ENCODE peak calls at places on chromosomes 12 and 14, in five cellular contexts. Q, O, J, N and V are unnamed samples.

GRCh38 chr14:68986926-68987652 is 8.0 kb upstream of the ACTN1 start:
- DNase-seq in Q (no peak), O (no peak), J (no peak), N (no peak), V (no peak)

GRCh38 chr14:29805415-29806123 is 122.1 kb downstream of the PRKD1 start:
- DNase-seq in Q (peak), O (peak), J (no peak), N (no peak), V (peak)

GRCh38 chr12:130715150-130715995 is 726 bp downstream of the RIMBP2 start:
- DNase-seq in Q (no peak), O (no peak), J (no peak), N (no peak), V (no peak)

GRCh38 chr12:3304436-3305135 is 186.4 kb upstream of the PRMT8 start:
- DNase-seq in Q (peak), O (no peak), J (no peak), N (no peak), V (peak)

GRCh38 chr12:60830381-60830780 is 1234.6 kb downstream of the SLC16A7 start:
- DNase-seq in Q (no peak), O (no peak), J (no peak), N (no peak), V (no peak)

GRCh38 chr14:100652739-100653138 is 65.5 kb upstream of the BEGAIN start:
- DNase-seq in Q (no peak), O (no peak), J (no peak), N (no peak), V (no peak)

GRCh38 chr12:1201886-1202285 is 210.9 kb downstream of the ERC1 start:
- DNase-seq in Q (no peak), O (no peak), J (no peak), N (no peak), V (no peak)

GRCh38 chr12:14618990-14619389 is 51.3 kb upstream of the PLBD1 start:
- DNase-seq in Q (peak), O (no peak), J (peak), N (no peak), V (no peak)

GRCh38 chr14:65250162-65250495 is 147.8 kb upstream of the MAX start:
- DNase-seq in Q (no peak), O (no peak), J (no peak), N (no peak), V (no peak)

GRCh38 chr12:27975222-27976136 is 2.9 kb upstream of the PTHLH start:
- DNase-seq in Q (peak), O (peak), J (no peak), N (no peak), V (no peak)

GRCh38 chr14:50113381-50113811 is 3.0 kb downstream of the VCPKMT start:
- DNase-seq in Q (no peak), O (no peak), J (no peak), N (no peak), V (no peak)

GRCh38 chr12:106417926-106418910 is 60.7 kb downstream of the POLR3B start:
- DNase-seq in Q (peak), O (no peak), J (no peak), N (no peak), V (peak)

GRCh38 chr14:67553547-67553946 is 20.5 kb downstream of the PLEKHH1 start:
- DNase-seq in Q (no peak), O (no peak), J (no peak), N (no peak), V (no peak)

GRCh38 chr12:121534495-121535148 is 46.2 kb downstream of the KDM2B start:
- DNase-seq in Q (no peak), O (no peak), J (no peak), N (peak), V (no peak)

DNA sequence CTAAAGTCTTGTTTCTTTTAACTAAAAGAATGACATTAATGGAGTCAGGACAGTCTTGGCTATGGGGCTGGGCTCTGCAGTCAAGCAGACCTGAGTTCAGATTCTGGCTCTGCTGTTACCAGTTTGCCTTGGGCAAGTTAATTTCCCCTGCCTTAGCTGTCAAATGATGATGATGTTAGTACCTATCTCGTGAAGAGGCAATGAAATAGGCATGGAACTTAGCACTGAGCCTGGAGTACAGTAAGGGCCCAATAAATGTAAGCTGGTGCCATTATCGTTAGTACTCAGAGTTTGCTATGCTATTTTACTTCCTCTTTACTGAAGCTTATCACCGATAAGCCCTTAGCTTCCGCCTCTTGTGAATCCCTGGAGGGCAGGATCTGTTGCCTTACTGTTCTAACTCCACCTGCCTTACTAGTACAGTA is 8.5 kb downstream of the FBXW8 start:
- DNase-seq in Q (no peak), O (no peak), J (no peak), N (no peak), V (no peak)
- H3K4me3 ChIP-seq in Q (no peak), O (no peak), J (no peak), N (no peak), V (no peak)

GRCh38 chr14:59585891-59586554 is 9.4 kb upstream of the CCDC175 start:
- DNase-seq in Q (peak), O (no peak), J (no peak), N (no peak), V (no peak)

GRCh38 chr14:59588136-59588535 is 11.5 kb upstream of the CCDC175 start:
- DNase-seq in Q (no peak), O (no peak), J (no peak), N (no peak), V (no peak)

GRCh38 chr14:59582161-59582560 is 5.5 kb upstream of the CCDC175 start:
- DNase-seq in Q (no peak), O (no peak), J (no peak), N (no peak), V (no peak)

GRCh38 chr14:59583755-59584154 is 7.1 kb upstream of the CCDC175 start:
- DNase-seq in Q (peak), O (no peak), J (no peak), N (no peak), V (no peak)

GRCh38 chr14:59582845-59583509 is 6.4 kb upstream of the CCDC175 start:
- DNase-seq in Q (no peak), O (no peak), J (no peak), N (no peak), V (no peak)
- TF ChIP-seq CTCF in Q (no peak), O (no peak), J (no peak), N (no peak), V (no peak)

GRCh38 chr12:56337753-56338221 is 897 bp upstream of the IL23A start:
- DNase-seq in Q (no peak), O (no peak), J (no peak), N (no peak), V (no peak)
- H3K4me3 ChIP-seq in Q (no peak), O (no peak), J (no peak), N (peak), V (no peak)

GRCh38 chr12:87995581-87996178 is 33.5 kb downstream of the C12orf50 start:
- DNase-seq in Q (peak), O (peak), J (peak), N (no peak), V (peak)
- TF ChIP-seq CTCF in Q (peak), O (peak), J (peak), N (peak), V (peak)

GRCh38 chr12:93704122-93704521 is 26.9 kb downstream of the CRADD start:
- DNase-seq in Q (no peak), O (no peak), J (no peak), N (no peak), V (no peak)

GRCh38 chr12:93702707-93703305 is 25.6 kb downstream of the CRADD start:
- DNase-seq in Q (no peak), O (no peak), J (no peak), N (no peak), V (no peak)

GRCh38 chr12:93706387-93706786 is 29.2 kb downstream of the CRADD start:
- DNase-seq in Q (no peak), O (no peak), J (no peak), N (no peak), V (no peak)

GRCh38 chr12:93705237-93705636 is 28.1 kb downstream of the CRADD start:
- DNase-seq in Q (no peak), O (no peak), J (no peak), N (no peak), V (no peak)

GRCh38 chr12:93704625-93705024 is 27.4 kb downstream of the CRADD start:
- DNase-seq in Q (no peak), O (no peak), J (no peak), N (no peak), V (no peak)
- H3K4me3 ChIP-seq in Q (no peak), O (no peak), J (no peak), N (no peak), V (no peak)

GRCh38 chr14:20194101-20194500 is 3.4 kb downstream of the OR11G2 start:
- DNase-seq in Q (no peak), O (no peak), J (no peak), N (no peak), V (no peak)

GRCh38 chr14:20191396-20191795 is 700 bp downstream of the OR11G2 start:
- DNase-seq in Q (no peak), O (no peak), J (no peak), N (no peak), V (no peak)

GRCh38 chr14:20198991-20199390 is 8.3 kb downstream of the OR11G2 start:
- DNase-seq in Q (no peak), O (no peak), J (no peak), N (no peak), V (no peak)

GRCh38 chr14:20197459-20197858 is 6.8 kb downstream of the OR11G2 start:
- DNase-seq in Q (no peak), O (no peak), J (no peak), N (no peak), V (no peak)

GRCh38 chr14:20195911-20196310 is 5.2 kb downstream of the OR11G2 start:
- DNase-seq in Q (no peak), O (no peak), J (no peak), N (no peak), V (no peak)
- TF ChIP-seq CTCF in Q (no peak), O (no peak), J (no peak), N (no peak), V (no peak)

DNA sequence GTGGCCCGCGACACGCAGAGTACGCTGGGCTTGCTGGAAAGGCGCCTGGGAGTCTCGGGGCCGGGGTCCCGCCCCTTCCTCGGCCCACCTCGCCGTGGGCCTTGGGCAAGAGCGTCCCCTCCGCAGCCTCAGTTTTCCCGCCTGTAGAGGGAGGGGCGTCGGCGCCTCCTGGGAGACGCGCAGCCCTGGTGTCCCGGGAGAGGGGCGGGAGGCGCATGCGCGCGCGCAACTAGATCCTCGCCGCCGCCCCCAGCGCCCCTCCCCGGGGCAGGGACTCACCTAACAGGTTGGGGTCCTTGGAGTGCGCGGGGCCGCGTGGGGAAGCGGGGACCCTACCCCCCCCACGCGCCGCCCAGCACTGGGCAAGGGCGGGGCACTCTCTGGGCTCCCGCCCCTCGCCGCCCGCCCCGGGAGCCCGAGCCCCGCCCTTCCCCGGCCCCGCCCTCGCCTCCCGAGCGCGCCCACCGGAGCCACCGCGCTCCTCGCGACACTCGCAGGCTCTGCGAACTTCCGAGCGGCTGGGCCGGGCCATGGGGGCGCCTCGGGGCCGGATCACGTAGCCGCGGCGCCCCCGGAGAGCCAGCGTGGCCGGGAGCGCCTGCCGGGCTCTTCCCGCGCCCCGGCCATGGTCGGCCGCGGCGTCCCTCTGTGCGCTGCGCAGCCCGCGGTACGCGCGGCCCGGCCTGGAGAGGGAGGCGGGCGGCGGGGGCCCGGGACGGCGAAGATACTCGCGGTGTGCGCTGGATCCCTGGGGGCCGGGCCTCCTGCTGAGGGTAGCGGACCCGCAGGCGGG is at the start of gene KIF26A:
- DNase-seq in Q (no peak), O (peak), J (peak), N (no peak), V (no peak)
- H3K4me3 ChIP-seq in Q (peak), O (peak), J (peak), N (peak), V (no peak)